ENCODE peak calls at places on chromosomes 13 and 19, in ten cellular contexts. One of them, this sample, is unnamed.

GRCh38 chr19:33098023-33098652 is 17.2 kb downstream of the GPATCH1 start:
- DNase-seq in cardiac fibroblast: peak
- DNase-seq in right lobe of liver: peak
- DNase-seq in suprapubic skin: no peak
- DNase-seq in fibroblast of the aortic adventitia: no peak
- DNase-seq in adrenal gland: no peak
- DNase-seq in dorsolateral prefrontal cortex: no peak
- DNase-seq in upper lobe of left lung: no peak
- DNase-seq in heart right ventricle: no peak
- DNase-seq in CD8-positive, alpha-beta T cell: no peak
- DNase-seq in this sample: no peak

GRCh38 chr19:4456566-4456842 is 1.1 kb downstream of the UBXN6 start:
- DNase-seq in dorsolateral prefrontal cortex: peak
- DNase-seq in heart right ventricle: no peak
- DNase-seq in suprapubic skin: peak
- DNase-seq in cardiac fibroblast: peak
- DNase-seq in right lobe of liver: no peak
- DNase-seq in CD8-positive, alpha-beta T cell: no peak
- DNase-seq in fibroblast of the aortic adventitia: peak
- DNase-seq in adrenal gland: peak
- DNase-seq in upper lobe of left lung: no peak
- DNase-seq in this sample: no peak

GRCh38 chr13:60619461-60619860 is 222.4 kb downstream of the TDRD3 start:
- DNase-seq in dorsolateral prefrontal cortex: no peak
- DNase-seq in adrenal gland: no peak
- DNase-seq in suprapubic skin: no peak
- DNase-seq in upper lobe of left lung: no peak
- DNase-seq in cardiac fibroblast: no peak
- DNase-seq in fibroblast of the aortic adventitia: no peak
- DNase-seq in heart right ventricle: no peak
- DNase-seq in right lobe of liver: no peak
- DNase-seq in CD8-positive, alpha-beta T cell: no peak
- DNase-seq in this sample: no peak

GRCh38 chr13:39600766-39601165 is 2.2 kb downstream of the LHFPL6 start:
- DNase-seq in fibroblast of the aortic adventitia: peak
- DNase-seq in suprapubic skin: no peak
- DNase-seq in heart right ventricle: peak
- DNase-seq in CD8-positive, alpha-beta T cell: no peak
- DNase-seq in dorsolateral prefrontal cortex: peak
- DNase-seq in cardiac fibroblast: peak
- DNase-seq in right lobe of liver: no peak
- DNase-seq in adrenal gland: no peak
- DNase-seq in upper lobe of left lung: peak
- DNase-seq in this sample: no peak

GRCh38 chr19:10379880-10380310 is 477 bp downstream of the TYK2 start:
- DNase-seq in right lobe of liver: no peak
- DNase-seq in fibroblast of the aortic adventitia: no peak
- DNase-seq in CD8-positive, alpha-beta T cell: no peak
- DNase-seq in heart right ventricle: no peak
- DNase-seq in dorsolateral prefrontal cortex: no peak
- DNase-seq in adrenal gland: no peak
- DNase-seq in upper lobe of left lung: no peak
- DNase-seq in cardiac fibroblast: no peak
- DNase-seq in suprapubic skin: no peak
- DNase-seq in this sample: no peak

GRCh38 chr19:4067396-4068057 is 828 bp upstream of the ZBTB7A start:
- DNase-seq in suprapubic skin: peak
- DNase-seq in right lobe of liver: no peak
- DNase-seq in upper lobe of left lung: peak
- DNase-seq in cardiac fibroblast: no peak
- DNase-seq in heart right ventricle: peak
- DNase-seq in dorsolateral prefrontal cortex: peak
- DNase-seq in adrenal gland: no peak
- DNase-seq in fibroblast of the aortic adventitia: no peak
- DNase-seq in CD8-positive, alpha-beta T cell: peak
- DNase-seq in this sample: no peak

GRCh38 chr13:81171065-81171647 is 830.2 kb upstream of the SPRY2 start:
- DNase-seq in adrenal gland: no peak
- DNase-seq in upper lobe of left lung: no peak
- DNase-seq in heart right ventricle: no peak
- DNase-seq in dorsolateral prefrontal cortex: no peak
- DNase-seq in fibroblast of the aortic adventitia: peak
- DNase-seq in cardiac fibroblast: peak
- DNase-seq in CD8-positive, alpha-beta T cell: no peak
- DNase-seq in right lobe of liver: no peak
- DNase-seq in suprapubic skin: no peak
- DNase-seq in this sample: no peak

GRCh38 chr19:6185093-6185824 is 49.8 kb downstream of the ACSBG2 start:
- DNase-seq in adrenal gland: no peak
- DNase-seq in CD8-positive, alpha-beta T cell: no peak
- DNase-seq in heart right ventricle: no peak
- DNase-seq in suprapubic skin: no peak
- DNase-seq in fibroblast of the aortic adventitia: no peak
- DNase-seq in right lobe of liver: no peak
- DNase-seq in upper lobe of left lung: no peak
- DNase-seq in cardiac fibroblast: no peak
- DNase-seq in dorsolateral prefrontal cortex: no peak
- DNase-seq in this sample: no peak

GRCh38 chr19:8149261-8150094 is at the start of gene FBN3:
- DNase-seq in dorsolateral prefrontal cortex: no peak
- DNase-seq in fibroblast of the aortic adventitia: no peak
- DNase-seq in suprapubic skin: no peak
- DNase-seq in adrenal gland: no peak
- DNase-seq in cardiac fibroblast: no peak
- DNase-seq in heart right ventricle: no peak
- DNase-seq in CD8-positive, alpha-beta T cell: no peak
- DNase-seq in upper lobe of left lung: peak
- DNase-seq in right lobe of liver: no peak
- DNase-seq in this sample: no peak

GRCh38 chr13:66618702-66619101 is 611.4 kb downstream of the PCDH9 start:
- DNase-seq in CD8-positive, alpha-beta T cell: no peak
- DNase-seq in suprapubic skin: no peak
- DNase-seq in upper lobe of left lung: no peak
- DNase-seq in fibroblast of the aortic adventitia: peak
- DNase-seq in heart right ventricle: no peak
- DNase-seq in cardiac fibroblast: peak
- DNase-seq in dorsolateral prefrontal cortex: no peak
- DNase-seq in right lobe of liver: no peak
- DNase-seq in adrenal gland: no peak
- DNase-seq in this sample: peak

GRCh38 chr13:38759390-38759789 is 72.5 kb downstream of the FREM2 start:
- DNase-seq in cardiac fibroblast: no peak
- DNase-seq in upper lobe of left lung: no peak
- DNase-seq in right lobe of liver: no peak
- DNase-seq in heart right ventricle: no peak
- DNase-seq in adrenal gland: no peak
- DNase-seq in dorsolateral prefrontal cortex: no peak
- DNase-seq in suprapubic skin: no peak
- DNase-seq in fibroblast of the aortic adventitia: no peak
- DNase-seq in CD8-positive, alpha-beta T cell: no peak
- DNase-seq in this sample: no peak

DNA sequence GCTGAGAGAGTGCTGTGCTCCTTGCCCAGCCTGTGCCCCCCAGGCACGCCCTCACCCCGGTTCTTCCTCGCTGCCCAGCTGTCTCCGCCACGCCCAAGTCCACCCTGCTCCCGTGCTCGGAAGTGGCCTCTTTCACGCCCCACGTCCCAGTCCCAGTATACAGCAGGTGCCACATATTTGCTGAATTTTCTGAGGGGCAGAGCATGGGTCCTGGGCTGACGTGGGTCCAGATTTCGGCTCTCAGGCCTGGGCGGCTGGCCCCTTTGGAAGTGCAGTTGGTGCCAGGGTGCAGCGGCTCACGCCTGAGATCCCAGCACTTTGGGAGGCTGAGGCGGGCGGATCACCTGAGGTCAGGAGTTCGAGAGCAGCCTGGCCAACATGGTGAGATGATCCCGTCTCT is 3.4 kb downstream of the HCN2 start:
- DNase-seq in heart right ventricle: no peak
- DNase-seq in dorsolateral prefrontal cortex: no peak
- DNase-seq in suprapubic skin: no peak
- DNase-seq in CD8-positive, alpha-beta T cell: no peak
- DNase-seq in right lobe of liver: no peak
- DNase-seq in upper lobe of left lung: peak
- DNase-seq in adrenal gland: no peak
- DNase-seq in fibroblast of the aortic adventitia: no peak
- DNase-seq in cardiac fibroblast: no peak
- DNase-seq in this sample: no peak
- TF ChIP-seq CTCF in heart right ventricle: no peak
- TF ChIP-seq CTCF in dorsolateral prefrontal cortex: no peak
- TF ChIP-seq CTCF in suprapubic skin: no peak
- TF ChIP-seq CTCF in CD8-positive, alpha-beta T cell: no peak
- TF ChIP-seq CTCF in right lobe of liver: no peak
- TF ChIP-seq CTCF in upper lobe of left lung: no peak
- TF ChIP-seq CTCF in adrenal gland: no peak
- TF ChIP-seq CTCF in fibroblast of the aortic adventitia: no peak
- TF ChIP-seq CTCF in cardiac fibroblast: no peak
- TF ChIP-seq CTCF in this sample: no peak

GRCh38 chr19:38664503-38665211 is 17.2 kb downstream of the ACTN4 start:
- DNase-seq in right lobe of liver: no peak
- DNase-seq in dorsolateral prefrontal cortex: no peak
- DNase-seq in cardiac fibroblast: no peak
- DNase-seq in heart right ventricle: no peak
- DNase-seq in upper lobe of left lung: no peak
- DNase-seq in fibroblast of the aortic adventitia: no peak
- DNase-seq in suprapubic skin: no peak
- DNase-seq in adrenal gland: no peak
- DNase-seq in CD8-positive, alpha-beta T cell: no peak
- DNase-seq in this sample: no peak

GRCh38 chr19:38663957-38664502 is 16.6 kb downstream of the ACTN4 start:
- DNase-seq in dorsolateral prefrontal cortex: peak
- DNase-seq in adrenal gland: no peak
- DNase-seq in right lobe of liver: no peak
- DNase-seq in heart right ventricle: peak
- DNase-seq in CD8-positive, alpha-beta T cell: no peak
- DNase-seq in fibroblast of the aortic adventitia: no peak
- DNase-seq in cardiac fibroblast: no peak
- DNase-seq in upper lobe of left lung: peak
- DNase-seq in suprapubic skin: no peak
- DNase-seq in this sample: no peak

GRCh38 chr19:38662508-38663155 is 15.2 kb downstream of the ACTN4 start:
- DNase-seq in heart right ventricle: no peak
- DNase-seq in fibroblast of the aortic adventitia: no peak
- DNase-seq in upper lobe of left lung: no peak
- DNase-seq in CD8-positive, alpha-beta T cell: no peak
- DNase-seq in adrenal gland: no peak
- DNase-seq in dorsolateral prefrontal cortex: no peak
- DNase-seq in cardiac fibroblast: no peak
- DNase-seq in right lobe of liver: no peak
- DNase-seq in suprapubic skin: no peak
- DNase-seq in this sample: no peak

GRCh38 chr19:38661996-38662395 is 14.5 kb downstream of the ACTN4 start:
- DNase-seq in fibroblast of the aortic adventitia: no peak
- DNase-seq in cardiac fibroblast: no peak
- DNase-seq in heart right ventricle: no peak
- DNase-seq in suprapubic skin: no peak
- DNase-seq in right lobe of liver: no peak
- DNase-seq in CD8-positive, alpha-beta T cell: no peak
- DNase-seq in dorsolateral prefrontal cortex: no peak
- DNase-seq in adrenal gland: no peak
- DNase-seq in upper lobe of left lung: no peak
- DNase-seq in this sample: peak

DNA sequence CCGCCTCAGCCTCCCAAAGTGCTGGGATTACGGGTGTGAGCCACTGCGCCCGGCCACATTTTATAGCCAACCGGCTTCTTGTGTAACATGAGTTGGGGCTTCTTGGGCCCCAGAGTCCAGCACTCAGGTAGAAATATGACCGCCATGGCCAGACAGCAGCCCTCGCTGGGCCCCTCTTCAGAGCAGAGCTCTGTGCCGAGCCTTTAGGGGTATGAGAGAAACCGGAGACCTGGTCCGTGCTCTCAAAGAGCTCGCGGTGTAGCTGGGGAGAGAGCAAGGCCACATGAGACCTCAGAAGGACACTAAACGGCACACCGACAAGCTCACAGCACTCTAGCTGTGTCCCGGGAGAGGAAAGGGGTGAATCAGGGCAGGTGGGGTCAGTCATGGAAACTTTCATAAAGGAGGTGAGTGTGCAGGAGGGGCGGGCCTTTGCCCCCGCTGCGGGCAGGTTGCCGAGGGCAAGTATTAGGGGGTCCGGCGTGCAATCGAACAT is 15.8 kb downstream of the ACTN4 start:
- DNase-seq in upper lobe of left lung: no peak
- DNase-seq in fibroblast of the aortic adventitia: no peak
- DNase-seq in suprapubic skin: no peak
- DNase-seq in dorsolateral prefrontal cortex: no peak
- DNase-seq in adrenal gland: no peak
- DNase-seq in CD8-positive, alpha-beta T cell: no peak
- DNase-seq in cardiac fibroblast: no peak
- DNase-seq in heart right ventricle: no peak
- DNase-seq in right lobe of liver: no peak
- DNase-seq in this sample: no peak
- H3K4me3 ChIP-seq in upper lobe of left lung: no peak
- H3K4me3 ChIP-seq in fibroblast of the aortic adventitia: no peak
- H3K4me3 ChIP-seq in suprapubic skin: no peak
- H3K4me3 ChIP-seq in dorsolateral prefrontal cortex: no peak
- H3K4me3 ChIP-seq in adrenal gland: no peak
- H3K4me3 ChIP-seq in CD8-positive, alpha-beta T cell: no peak
- H3K4me3 ChIP-seq in cardiac fibroblast: no peak
- H3K4me3 ChIP-seq in heart right ventricle: no peak
- H3K4me3 ChIP-seq in right lobe of liver: no peak
- H3K4me3 ChIP-seq in this sample: no peak

DNA sequence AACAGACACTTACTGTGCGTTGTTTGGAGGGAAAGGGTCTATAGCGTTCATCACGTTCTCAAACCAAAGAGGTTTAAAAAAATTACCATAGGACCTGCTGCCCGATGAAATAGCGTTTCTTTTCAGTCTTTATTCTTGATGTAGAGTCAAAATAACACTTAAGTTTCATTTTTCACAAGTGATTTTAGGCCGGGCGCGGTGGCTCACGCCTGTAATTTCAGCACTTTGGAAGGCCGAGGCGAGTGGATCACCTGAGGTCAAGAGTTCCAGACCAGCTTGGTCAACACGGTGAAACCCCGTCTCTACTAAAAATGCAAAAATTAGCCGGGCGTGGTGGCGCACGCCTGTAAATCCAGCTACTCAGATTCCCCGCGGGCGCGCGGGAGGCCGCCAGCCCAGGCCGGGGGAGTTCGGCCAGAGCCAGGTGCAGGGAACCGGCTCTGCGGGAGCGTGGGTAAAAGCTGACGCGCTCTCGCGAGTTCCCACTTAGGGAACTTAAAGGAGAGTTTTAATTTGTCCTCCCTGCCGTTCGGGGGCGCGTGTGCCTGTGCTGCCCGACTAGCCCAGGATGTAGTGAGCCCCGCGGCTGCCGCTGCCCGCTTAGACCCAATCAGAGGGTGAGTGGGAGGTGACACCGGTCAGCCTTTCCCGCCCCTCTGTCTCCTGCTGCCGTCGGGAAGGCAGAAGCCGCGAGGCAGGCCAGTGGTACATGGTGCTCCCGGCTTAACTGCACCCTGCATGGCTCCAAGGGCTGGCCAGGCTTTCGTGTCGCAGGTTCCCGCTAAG is 35.8 kb upstream of the NEK3 start:
- DNase-seq in adrenal gland: peak
- DNase-seq in CD8-positive, alpha-beta T cell: peak
- DNase-seq in heart right ventricle: peak
- DNase-seq in cardiac fibroblast: peak
- DNase-seq in upper lobe of left lung: peak
- DNase-seq in right lobe of liver: peak
- DNase-seq in dorsolateral prefrontal cortex: peak
- DNase-seq in fibroblast of the aortic adventitia: peak
- DNase-seq in suprapubic skin: peak
- DNase-seq in this sample: no peak
- TF ChIP-seq CTCF in adrenal gland: no peak
- TF ChIP-seq CTCF in CD8-positive, alpha-beta T cell: no peak
- TF ChIP-seq CTCF in heart right ventricle: peak
- TF ChIP-seq CTCF in cardiac fibroblast: no peak
- TF ChIP-seq CTCF in upper lobe of left lung: no peak
- TF ChIP-seq CTCF in right lobe of liver: no peak
- TF ChIP-seq CTCF in dorsolateral prefrontal cortex: no peak
- TF ChIP-seq CTCF in fibroblast of the aortic adventitia: peak
- TF ChIP-seq CTCF in suprapubic skin: no peak
- TF ChIP-seq CTCF in this sample: no peak

GRCh38 chr13:28177327-28177726 is 39.0 kb downstream of the PAN3 start:
- DNase-seq in CD8-positive, alpha-beta T cell: no peak
- DNase-seq in cardiac fibroblast: no peak
- DNase-seq in adrenal gland: no peak
- DNase-seq in upper lobe of left lung: no peak
- DNase-seq in suprapubic skin: no peak
- DNase-seq in dorsolateral prefrontal cortex: no peak
- DNase-seq in right lobe of liver: no peak
- DNase-seq in heart right ventricle: no peak
- DNase-seq in fibroblast of the aortic adventitia: no peak
- DNase-seq in this sample: no peak
- H3K4me3 ChIP-seq in CD8-positive, alpha-beta T cell: no peak
- H3K4me3 ChIP-seq in cardiac fibroblast: no peak
- H3K4me3 ChIP-seq in adrenal gland: no peak
- H3K4me3 ChIP-seq in upper lobe of left lung: no peak
- H3K4me3 ChIP-seq in suprapubic skin: no peak
- H3K4me3 ChIP-seq in dorsolateral prefrontal cortex: no peak
- H3K4me3 ChIP-seq in right lobe of liver: no peak
- H3K4me3 ChIP-seq in heart right ventricle: no peak
- H3K4me3 ChIP-seq in fibroblast of the aortic adventitia: no peak
- H3K4me3 ChIP-seq in this sample: no peak

This sample was measured in LNCaP clone FGC.